ENCODE peak calls at places on chromosomes 4 and X, in six cellular contexts. G, J, A, K, B and P are unnamed samples.

GRCh38 chrX:52352551-52352950 is 16.3 kb upstream of the XAGE2 start:
- DNase-seq in J (no peak), G (no peak), K (no peak), B (no peak), A (no peak), P (no peak)

GRCh38 chr4:6767725-6768538 is 14.6 kb upstream of the KIAA0232 start:
- DNase-seq in A (no peak), G (peak; percentile 73), J (no peak), B (no peak), K (no peak), P (no peak)

GRCh38 chrX:134622056-134622812 is 36.0 kb downstream of the PLAC1 start:
- DNase-seq in G (no peak), J (peak; percentile 35), A (peak; percentile 39), K (peak; percentile 70), B (peak; percentile 36), P (peak; percentile 19)

GRCh38 chr4:101211146-101211553 is 136.2 kb downstream of the PPP3CA start:
- DNase-seq in A (no peak), J (no peak), B (no peak), G (peak; percentile 55), K (no peak), P (no peak)

GRCh38 chr4:10115657-10116624 is 658 bp downstream of the WDR1 start:
- DNase-seq in B (peak; percentile 70), J (peak; percentile 23), A (no peak), G (peak; percentile 58), K (peak; percentile 79), P (peak; percentile 79)

GRCh38 chrX:54640103-54640428 is 110.0 kb downstream of the GNL3L start:
- DNase-seq in B (no peak), K (no peak), G (no peak), A (no peak), J (no peak), P (no peak)

GRCh38 chr4:93827272-93827947 is 1.1 kb upstream of the ATOH1 start:
- DNase-seq in G (no peak), J (no peak), A (peak; percentile 73), B (no peak), K (no peak), P (no peak)

GRCh38 chr4:129428454-129428853 is 332.5 kb downstream of the C4orf33 start:
- DNase-seq in K (no peak), J (no peak), B (no peak), G (no peak), A (no peak), P (no peak)

GRCh38 chr4:113869743-113870375 is 108.3 kb upstream of the CAMK2D start:
- DNase-seq in G (no peak), K (no peak), A (no peak), J (peak; percentile 54), B (no peak), P (no peak)

GRCh38 chr4:168541608-168541953 is 44.7 kb downstream of the PALLD start:
- DNase-seq in G (no peak), J (no peak), K (no peak), B (no peak), A (no peak), P (no peak)

GRCh38 chr4:112519689-112520597 is 4.0 kb upstream of the NEUROG2 start:
- DNase-seq in K (peak; percentile 32), A (no peak), J (no peak), G (no peak), B (no peak), P (no peak)

GRCh38 chr4:121653986-121654385 is 42.8 kb downstream of the ANXA5 start:
- DNase-seq in G (no peak), J (no peak), B (no peak), K (no peak), A (no peak), P (no peak)

GRCh38 chrX:101931104-101931493 is 728 bp downstream of the ZMAT1 start:
- DNase-seq in K (no peak), A (no peak), J (no peak), B (peak; percentile 0), G (no peak), P (no peak)

GRCh38 chr4:159137176-159137575 is 34.3 kb downstream of the RAPGEF2 start:
- DNase-seq in B (no peak), A (no peak), K (no peak), J (no peak), G (no peak), P (no peak)

GRCh38 chr4:69823481-69824186 is 36.3 kb downstream of the SULT1E1 start:
- DNase-seq in B (no peak), G (peak; percentile 98), A (no peak), K (no peak), J (no peak), P (no peak)

GRCh38 chrX:80489166-80489565 is 68.9 kb downstream of the TENT5D start:
- DNase-seq in J (no peak), A (no peak), K (no peak), G (no peak), B (no peak), P (no peak)

GRCh38 chr4:138639018-138639876 is 376.3 kb upstream of the NOCT start:
- DNase-seq in G (no peak), A (no peak), B (no peak), K (no peak), J (no peak), P (no peak)

GRCh38 chr4:176622251-176622968 is 170.3 kb downstream of the VEGFC start:
- DNase-seq in K (no peak), G (no peak), A (no peak), B (no peak), J (no peak), P (no peak)

GRCh38 chrX:97858592-97858991 is 974.9 kb downstream of the RPA4 start:
- DNase-seq in B (no peak), A (no peak), K (no peak), J (no peak), G (no peak), P (no peak)

GRCh38 chrX:119272882-119273806 is 37.1 kb downstream of the PGRMC1 start:
- DNase-seq in A (peak; percentile 63), K (no peak), J (no peak), G (no peak), B (peak; percentile 36), P (no peak)

GRCh38 chr4:21447320-21448055 is 501.1 kb downstream of the KCNIP4 start:
- DNase-seq in G (no peak), B (no peak), K (no peak), J (no peak), A (no peak), P (no peak)

GRCh38 chr4:157312702-157313101 is 92.2 kb downstream of the GRIA2 start:
- DNase-seq in G (no peak), A (no peak), J (no peak), K (no peak), B (no peak), P (no peak)

GRCh38 chrX:275476-275966 is 5.7 kb upstream of the PLCXD1 start:
- DNase-seq in K (no peak), B (no peak), G (no peak), A (no peak), J (no peak), P (no peak)

GRCh38 chrX:274904-275475 is 6.2 kb upstream of the PLCXD1 start:
- DNase-seq in J (no peak), K (no peak), A (no peak), G (peak; percentile 67), B (no peak), P (no peak)

GRCh38 chrX:270848-271367 is 10.3 kb upstream of the PLCXD1 start:
- DNase-seq in A (no peak), B (no peak), K (no peak), G (no peak), J (no peak), P (no peak)

GRCh38 chrX:276588-277171 is 4.5 kb upstream of the PLCXD1 start:
- DNase-seq in B (no peak), J (no peak), K (peak; percentile 35), A (no peak), G (no peak), P (no peak)

DNA sequence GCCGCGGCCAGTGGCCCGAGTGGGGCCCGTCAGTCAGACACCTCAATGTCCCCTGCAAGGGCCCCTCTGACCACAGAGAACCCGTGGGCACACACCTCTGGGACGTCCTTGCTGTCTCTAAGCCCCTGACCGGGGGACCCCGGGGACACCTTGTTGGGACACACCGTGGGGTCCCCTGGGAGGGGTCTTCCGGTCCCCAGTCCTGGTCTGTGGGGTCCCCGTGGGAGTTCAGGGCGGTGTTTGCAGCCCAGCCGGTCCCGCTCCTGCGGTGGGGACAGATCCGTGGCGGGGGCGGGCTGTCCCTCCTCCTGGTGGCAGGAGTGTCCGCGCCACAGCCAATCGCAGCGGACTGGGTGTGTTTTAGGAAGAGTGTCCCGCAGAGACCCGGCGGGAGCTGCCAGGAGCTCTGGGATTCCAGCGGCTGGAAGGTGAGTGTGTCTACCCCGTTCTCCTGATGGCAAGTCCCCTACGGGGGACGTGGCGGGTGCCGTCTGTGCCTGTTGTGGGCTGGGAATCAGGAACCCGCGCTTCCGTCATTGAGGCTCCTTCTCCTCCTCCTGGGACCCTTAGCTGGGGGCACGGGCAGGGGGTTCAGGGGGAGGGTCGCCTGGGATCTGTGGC is 5.1 kb upstream of the PLCXD1 start:
- DNase-seq in A (no peak), B (peak; percentile 75), J (no peak), K (peak; percentile 58), G (peak; percentile 73), P (peak; percentile 61)
- TF ChIP-seq POLR2A in A (peak; percentile 10), B (no peak), J (no peak), K (peak; percentile 52), G (no peak), P (no peak)

DNA sequence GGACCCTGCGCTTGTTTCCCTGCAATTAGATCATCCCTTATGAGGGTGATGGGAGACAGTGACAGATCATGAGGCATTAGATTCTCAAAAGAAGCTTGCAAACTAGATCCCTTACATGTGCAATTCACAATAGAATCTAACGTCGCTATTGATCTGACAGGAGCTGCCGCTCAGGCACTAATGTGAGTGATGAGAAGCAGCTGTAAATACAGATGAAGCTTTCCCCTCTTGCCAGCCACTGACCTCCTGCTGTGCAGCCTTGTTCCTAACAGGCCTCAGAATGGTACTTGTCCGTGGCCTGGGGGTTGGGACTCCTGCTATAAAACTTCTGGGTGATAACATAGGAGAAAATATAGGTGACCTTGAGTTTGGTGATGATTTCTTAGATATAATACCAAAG is 1076.8 kb downstream of the PDHA2 start:
- DNase-seq in J (no peak), K (no peak), B (no peak), G (no peak), A (no peak), P (no peak)
- TF ChIP-seq TAF1 in J (no peak), K (no peak), B (no peak), G (no peak), A (no peak), P (no peak)

GRCh38 chr4:41628916-41629315 is 91.0 kb downstream of the LIMCH1 start:
- DNase-seq in K (no peak), G (no peak), B (no peak), J (no peak), A (no peak), P (no peak)

GRCh38 chr4:41633321-41633720 is 95.4 kb downstream of the LIMCH1 start:
- DNase-seq in K (no peak), B (no peak), A (no peak), G (no peak), J (no peak), P (no peak)

GRCh38 chr4:41635441-41635840 is 97.5 kb downstream of the LIMCH1 start:
- DNase-seq in A (no peak), B (no peak), G (no peak), K (no peak), J (no peak), P (no peak)

GRCh38 chr4:41631538-41631937 is 93.6 kb downstream of the LIMCH1 start:
- DNase-seq in K (no peak), B (no peak), J (no peak), G (no peak), A (no peak), P (no peak)

GRCh38 chr4:41632481-41633073 is 94.6 kb downstream of the LIMCH1 start:
- DNase-seq in A (no peak), B (no peak), K (no peak), G (no peak), J (no peak), P (no peak)
- TF ChIP-seq POLR2AphosphoS5 in A (no peak), B (no peak), K (no peak), G (no peak), J (no peak), P (no peak)

GRCh38 chr4:54064317-54065275 is at the start of gene CHIC2:
- DNase-seq in J (peak; percentile 63), K (peak; percentile 96), G (peak; percentile 85), B (peak; percentile 86), A (peak; percentile 72), P (peak; percentile 76)
- TF ChIP-seq POLR2A in J (peak; percentile 95), K (peak; percentile 89), G (peak; percentile 82), B (peak; percentile 76), A (peak; percentile 61), P (peak; percentile 81)